ENCODE peak calls at places on chromosomes 1 and 21, in four cellular contexts. H is transverse colon, Y is stomach, X is H1. C is an unnamed sample.

GRCh38 chr1:94621802-94622201 is 80.2 kb upstream of the F3 start:
- DNase-seq in H (no peak), Y (no peak), X (no peak), C (no peak)

GRCh38 chr1:44842763-44843655 is at the start of gene PTCH2:
- DNase-seq in H (peak; percentile 67), Y (peak; percentile 53), X (peak; percentile 70), C (peak; percentile 51)

GRCh38 chr1:155003227-155003765 is 694 bp downstream of the ZBTB7B start:
- DNase-seq in H (peak; percentile 43), Y (no peak), X (no peak), C (no peak)

GRCh38 chr21:38244885-38245869 is 11.6 kb upstream of the KCNJ15 start:
- DNase-seq in H (no peak), Y (no peak), X (no peak), C (no peak)

GRCh38 chr1:59079434-59080135 is 217.3 kb upstream of the FGGY start:
- DNase-seq in H (no peak), Y (no peak), X (no peak), C (no peak)

GRCh38 chr1:44072204-44072603 is 40.9 kb upstream of the SLC6A9 start:
- DNase-seq in H (no peak), Y (no peak), X (no peak), C (no peak)

GRCh38 chr1:47767741-47768100 is 229.5 kb downstream of the TRABD2B start:
- DNase-seq in H (no peak), Y (no peak), X (no peak), C (no peak)

GRCh38 chr1:179079113-179079761 is 2.6 kb upstream of the TOR3A start:
- DNase-seq in H (peak; percentile 57), Y (peak; percentile 47), X (no peak), C (peak; percentile 62)

GRCh38 chr1:8519167-8519566 is 201.3 kb downstream of the SLC45A1 start:
- DNase-seq in H (no peak), Y (no peak), X (no peak), C (no peak)

GRCh38 chr1:8517579-8518489 is 199.9 kb downstream of the SLC45A1 start:
- DNase-seq in H (no peak), Y (no peak), X (no peak), C (no peak)

GRCh38 chr1:8516278-8516777 is 198.4 kb downstream of the SLC45A1 start:
- DNase-seq in H (no peak), Y (no peak), X (no peak), C (no peak)

GRCh38 chr1:8518490-8518801 is 200.5 kb downstream of the SLC45A1 start:
- DNase-seq in H (no peak), Y (no peak), X (no peak), C (no peak)

DNA sequence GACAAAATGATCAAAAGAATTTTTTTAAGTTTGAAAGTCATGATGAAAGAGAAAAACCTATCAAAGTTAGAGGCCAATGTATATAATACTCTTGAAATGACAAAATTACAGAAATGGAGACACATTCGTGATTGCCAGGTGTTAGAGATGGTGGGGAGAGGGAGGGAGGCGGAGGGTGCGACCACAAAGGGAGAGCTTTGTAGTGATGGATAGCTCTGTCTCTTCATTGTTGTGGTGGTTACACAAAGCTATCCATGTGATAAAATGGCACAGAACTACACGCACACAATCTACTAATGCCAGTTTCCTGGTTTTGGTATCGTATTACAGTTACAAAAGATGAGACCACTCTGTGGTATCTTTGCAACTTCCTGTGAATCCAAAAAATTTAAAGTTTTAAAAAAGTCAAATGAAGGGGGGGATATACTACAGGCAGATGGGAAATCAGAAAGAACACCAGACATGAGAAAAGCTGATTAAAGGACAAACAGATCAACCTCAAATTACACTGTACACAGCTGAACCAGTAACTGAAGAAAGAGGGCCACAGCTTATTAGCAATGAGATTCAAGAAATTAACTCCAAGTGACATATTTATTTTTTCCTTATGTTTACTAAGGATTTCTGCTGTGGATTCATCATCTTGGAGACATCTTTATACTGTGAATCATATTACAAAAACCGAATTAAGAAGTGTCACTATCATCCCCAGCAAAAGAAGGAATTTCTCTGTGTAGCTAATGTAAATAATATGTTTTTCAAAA is 199.1 kb downstream of the SLC45A1 start:
- DNase-seq in H (no peak), Y (no peak), X (no peak), C (no peak)
- H3K27ac ChIP-seq in H (peak overlapping the region; percentile 71), Y (peak overlapping the region; percentile 48), X (no peak overlapping the region), C (no peak overlapping the region)

GRCh38 chr1:115648717-115649691 is 7.2 kb downstream of the VANGL1 start:
- DNase-seq in H (no peak), Y (no peak), X (no peak), C (no peak)
- H3K4me1 ChIP-seq in H (peaks cover 45% of the 10 kb centered on the region), Y (peaks cover 76% of the 10 kb centered on the region), X (peaks cover 19% of the 10 kb centered on the region), C (no peaks in the 10 kb centered on the region)

GRCh38 chr1:81878538-81878937 is 77.8 kb downstream of the ADGRL2 start:
- DNase-seq in H (no peak), Y (no peak), X (no peak), C (no peak)
- TF ChIP-seq POLR2AphosphoS5 in H (no peak), Y (no peak), X (no peak), C (no peak)

GRCh38 chr1:36222481-36223372 is 1.5 kb upstream of the THRAP3 start:
- DNase-seq in H (peak; percentile 11), Y (peak; percentile 18), X (no peak), C (no peak)
- H3K27ac ChIP-seq in H (peak overlapping the region; percentile 95), Y (peak overlapping the region; percentile 96), X (peak overlapping the region; percentile 80), C (peak overlapping the region; percentile 98)

C was measured in prostate gland.